ENCODE peak calls at places on chromosome 13, in nine cellular contexts. L is endothelial cell of umbilical vein, T is uterus, H is HCT116, F is IMR-90, D is tibial nerve, J is esophagus squamous epithelium, P is HepG2, K is heart left ventricle. R is an unnamed sample.

GRCh38 chr13:31014461-31014860 is 82.0 kb downstream of the TEX26 start:
- DNase-seq in L (no peak), T (no peak), H (no peak), F (no peak), D (no peak), J (no peak), P (no peak), K (no peak), R (peak)

GRCh38 chr13:50842246-50842645 is 1.2 kb downstream of the DLEU7 start:
- DNase-seq in L (no peak), T (no peak), H (no peak), F (no peak), D (no peak), J (no peak), P (no peak), K (no peak), R (no peak)

GRCh38 chr13:50664961-50665360 is 178.5 kb downstream of the DLEU7 start:
- DNase-seq in L (no peak), T (no peak), H (no peak), F (no peak), D (no peak), J (no peak), P (no peak), K (no peak), R (no peak)

GRCh38 chr13:47480941-47481340 is 520.1 kb downstream of the SUCLA2 start:
- DNase-seq in L (no peak), T (no peak), H (no peak), F (no peak), D (no peak), J (no peak), P (no peak), K (no peak), R (no peak)

GRCh38 chr13:29464105-29464679 is 131.3 kb downstream of the SLC7A1 start:
- DNase-seq in L (no peak), T (no peak), H (no peak), F (no peak), D (no peak), J (no peak), P (no peak), K (peak), R (no peak)

GRCh38 chr13:71021810-71022422 is 845.1 kb downstream of the DACH1 start:
- DNase-seq in L (no peak), T (no peak), H (no peak), F (no peak), D (no peak), J (no peak), P (no peak), K (no peak), R (no peak)

GRCh38 chr13:69468624-69469023 is 639.0 kb upstream of the ATXN8OS start:
- DNase-seq in L (no peak), T (no peak), H (no peak), F (no peak), D (no peak), J (no peak), P (no peak), K (no peak), R (no peak)

GRCh38 chr13:98889419-98890079 is 88.3 kb downstream of the DOCK9 start:
- DNase-seq in L (no peak), T (no peak), H (no peak), F (no peak), D (no peak), J (no peak), P (no peak), K (no peak), R (no peak)

DNA sequence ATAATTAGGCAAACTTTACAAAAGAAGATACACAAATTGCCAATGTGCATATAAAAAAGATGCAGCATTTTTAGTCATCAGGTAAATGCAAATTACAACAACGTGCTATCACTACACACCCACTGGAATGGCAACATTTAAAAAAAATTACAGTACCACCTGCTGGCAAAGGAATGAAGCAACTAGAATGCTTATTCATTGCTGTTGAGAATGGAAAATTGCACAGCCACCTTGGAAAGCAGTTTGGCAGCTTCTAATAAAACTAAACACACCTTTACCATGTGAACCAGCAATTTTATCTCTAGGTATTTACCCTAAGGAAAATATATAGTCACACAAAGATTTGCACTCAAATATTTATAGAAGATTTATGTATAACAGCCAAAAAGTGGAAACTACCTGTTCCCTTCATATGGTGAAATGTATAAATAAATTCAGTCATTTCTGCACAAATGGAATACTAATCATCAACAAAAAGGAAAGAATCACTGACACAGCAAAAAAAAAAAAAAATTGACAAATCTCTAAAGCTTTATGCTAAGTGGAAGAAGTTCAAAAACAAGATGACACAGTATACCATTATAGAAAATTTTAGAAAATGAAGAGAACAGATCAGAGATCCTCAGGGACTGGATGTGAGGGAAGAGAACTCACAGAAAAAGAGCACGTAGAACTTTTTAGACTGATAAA is 30.3 kb downstream of the OXGR1 start:
- DNase-seq in L (no peak), T (no peak), H (no peak), F (no peak), D (no peak), J (no peak), P (no peak), K (no peak), R (no peak)
- TF ChIP-seq CTCF in L (no peak), T (no peak), H (peak), F (no peak), D (no peak), J (no peak), P (no peak), K (no peak), R (no peak)

GRCh38 chr13:40388617-40389016 is 277.8 kb downstream of the FOXO1 start:
- DNase-seq in L (no peak), T (no peak), H (no peak), F (peak), D (no peak), J (peak), P (no peak), K (no peak), R (no peak)
- TF ChIP-seq POLR2A in L (no peak), T (no peak), H (no peak), F (no peak), D (no peak), J (peak), P (no peak), K (no peak), R (no peak)

GRCh38 chr13:75365724-75366173 is 116.2 kb downstream of the TBC1D4 start:
- DNase-seq in L (peak), T (no peak), H (peak), F (peak), D (no peak), J (no peak), P (no peak), K (no peak), R (no peak)

GRCh38 chr13:75362026-75362425 is 119.9 kb downstream of the TBC1D4 start:
- DNase-seq in L (no peak), T (no peak), H (no peak), F (no peak), D (no peak), J (no peak), P (no peak), K (no peak), R (no peak)

GRCh38 chr13:75363371-75363770 is 118.6 kb downstream of the TBC1D4 start:
- DNase-seq in L (no peak), T (no peak), H (no peak), F (no peak), D (no peak), J (no peak), P (no peak), K (no peak), R (no peak)

GRCh38 chr13:75366380-75367280 is 115.3 kb downstream of the TBC1D4 start:
- DNase-seq in L (peak), T (no peak), H (no peak), F (no peak), D (no peak), J (no peak), P (no peak), K (no peak), R (no peak)

GRCh38 chr13:75364131-75364713 is 117.7 kb downstream of the TBC1D4 start:
- DNase-seq in L (peak), T (no peak), H (no peak), F (peak), D (no peak), J (no peak), P (no peak), K (no peak), R (no peak)
- TF ChIP-seq CTCF in L (no peak), T (no peak), H (peak), F (no peak), D (no peak), J (no peak), P (no peak), K (no peak), R (no peak)

GRCh38 chr13:32586022-32586900 is at the start of gene PDS5B:
- DNase-seq in L (peak), T (peak), H (peak), F (peak), D (peak), J (peak), P (peak), K (peak), R (peak)
- TF ChIP-seq POLR2A in L (peak), T (peak), H (peak), F (no peak), D (peak), J (peak), P (peak), K (peak), R (no peak)

GRCh38 chr13:100235311-100235901 is 146.5 kb downstream of the PCCA start:
- DNase-seq in L (peak), T (no peak), H (peak), F (peak), D (peak), J (no peak), P (peak), K (no peak), R (no peak)
- TF ChIP-seq CTCF in L (peak), T (peak), H (peak), F (peak), D (peak), J (peak), P (peak), K (peak), R (no peak)

R was measured in lower leg skin.